ENCODE peak calls at places on chromosome 3, in ten cellular contexts. Z is heart right ventricle, U is A549, S is stomach, D is endodermal cell, E is sigmoid colon, M is hepatocyte, B is adrenal gland, R is left lung, T is upper lobe of right lung. O is an unnamed sample.

GRCh38 chr3:64368163-64369025 is 143.1 kb upstream of the PRICKLE2 start:
- DNase-seq in Z (no peak), U (no peak), S (no peak), D (no peak), E (no peak), M (peak; percentile 26), B (no peak), R (no peak), T (no peak), O (no peak)

GRCh38 chr3:194871864-194872668 is 186.4 kb downstream of the FAM43A start:
- DNase-seq in Z (no peak), U (no peak), S (no peak), D (peak; percentile 62), E (no peak), M (no peak), B (peak; percentile 69), R (peak; percentile 44), T (no peak), O (no peak)

GRCh38 chr3:20622304-20622703 is 436.3 kb upstream of the SGO1 start:
- DNase-seq in Z (no peak), U (no peak), S (no peak), D (no peak), E (no peak), M (no peak), B (no peak), R (no peak), T (no peak), O (no peak)

GRCh38 chr3:64936570-64936969 is 248.8 kb upstream of the ADAMTS9 start:
- DNase-seq in Z (no peak), U (no peak), S (no peak), D (no peak), E (no peak), M (no peak), B (no peak), R (no peak), T (no peak), O (no peak)

GRCh38 chr3:134463676-134464611 is 21.8 kb downstream of the ANAPC13 start:
- DNase-seq in Z (peak; percentile 73), U (no peak), S (no peak), D (peak; percentile 91), E (peak; percentile 94), M (peak; percentile 78), B (peak; percentile 30), R (peak; percentile 69), T (no peak), O (no peak)

GRCh38 chr3:48130321-48130881 is 57.8 kb downstream of the CDC25A start:
- DNase-seq in Z (peak; percentile 81), U (no peak), S (peak; percentile 29), D (no peak), E (peak; percentile 85), M (peak; percentile 60), B (peak; percentile 65), R (peak; percentile 79), T (peak; percentile 71), O (no peak)

GRCh38 chr3:121724130-121724529 is 25.4 kb downstream of the GOLGB1 start:
- DNase-seq in Z (no peak), U (no peak), S (no peak), D (no peak), E (no peak), M (no peak), B (no peak), R (no peak), T (no peak), O (no peak)

GRCh38 chr3:52310861-52311566 is 5.1 kb upstream of the DNAH1 start:
- DNase-seq in Z (no peak), U (no peak), S (no peak), D (no peak), E (no peak), M (no peak), B (no peak), R (no peak), T (no peak), O (no peak)

GRCh38 chr3:171980578-171981270 is 58.7 kb upstream of the FNDC3B start:
- DNase-seq in Z (no peak), U (no peak), S (no peak), D (no peak), E (no peak), M (no peak), B (no peak), R (no peak), T (no peak), O (no peak)

GRCh38 chr3:55686720-55687254 is 199.7 kb upstream of the WNT5A start:
- DNase-seq in Z (no peak), U (no peak), S (no peak), D (no peak), E (no peak), M (no peak), B (no peak), R (no peak), T (no peak), O (no peak)

GRCh38 chr3:16940769-16941683 is 56.3 kb downstream of the PLCL2 start:
- DNase-seq in Z (no peak), U (no peak), S (no peak), D (no peak), E (no peak), M (no peak), B (no peak), R (no peak), T (no peak), O (no peak)

GRCh38 chr3:156605686-156606605 is 51.0 kb upstream of the SSR3 start:
- DNase-seq in Z (peak; percentile 48), U (no peak), S (peak; percentile 31), D (peak; percentile 86), E (peak; percentile 71), M (peak; percentile 74), B (peak; percentile 27), R (peak; percentile 88), T (peak; percentile 90), O (no peak)

GRCh38 chr3:72427575-72427974 is 420.7 kb downstream of the SHQ1 start:
- DNase-seq in Z (no peak), U (no peak), S (no peak), D (no peak), E (no peak), M (no peak), B (no peak), R (no peak), T (no peak), O (no peak)

DNA sequence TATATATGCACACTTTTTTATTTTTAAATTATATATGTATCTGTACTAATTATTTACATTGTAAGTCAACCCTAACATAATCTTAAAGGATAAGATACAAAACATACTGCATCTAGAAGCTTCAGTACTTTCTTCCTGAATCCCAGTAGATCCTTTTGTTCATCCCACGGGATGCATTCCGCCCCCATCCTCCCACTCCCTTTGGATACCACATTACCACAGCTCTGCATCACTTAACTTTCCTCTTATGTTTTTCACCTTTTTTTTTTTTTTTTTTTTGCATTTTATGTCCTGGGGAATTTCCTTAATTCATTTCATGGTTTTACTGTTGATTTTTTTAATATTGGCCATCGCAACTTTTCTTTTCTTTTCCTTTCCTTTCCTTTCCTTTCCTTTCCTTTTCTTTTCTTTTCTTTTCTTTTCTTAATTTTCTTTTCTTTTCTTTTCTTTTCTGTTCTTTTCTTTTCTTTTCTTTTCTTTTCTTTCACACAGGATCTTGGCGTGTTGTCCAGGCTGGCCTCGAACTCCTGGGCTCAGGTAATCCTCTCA is 3.0 kb downstream of the OPA1 start:
- DNase-seq in Z (no peak), U (no peak), S (no peak), D (no peak), E (no peak), M (no peak), B (no peak), R (no peak), T (no peak), O (no peak)
- TF ChIP-seq CTCF in Z (no peak), U (no peak), S (no peak), D (no peak), E (no peak), M (no peak), B (no peak), R (no peak), T (no peak), O (no peak)

DNA sequence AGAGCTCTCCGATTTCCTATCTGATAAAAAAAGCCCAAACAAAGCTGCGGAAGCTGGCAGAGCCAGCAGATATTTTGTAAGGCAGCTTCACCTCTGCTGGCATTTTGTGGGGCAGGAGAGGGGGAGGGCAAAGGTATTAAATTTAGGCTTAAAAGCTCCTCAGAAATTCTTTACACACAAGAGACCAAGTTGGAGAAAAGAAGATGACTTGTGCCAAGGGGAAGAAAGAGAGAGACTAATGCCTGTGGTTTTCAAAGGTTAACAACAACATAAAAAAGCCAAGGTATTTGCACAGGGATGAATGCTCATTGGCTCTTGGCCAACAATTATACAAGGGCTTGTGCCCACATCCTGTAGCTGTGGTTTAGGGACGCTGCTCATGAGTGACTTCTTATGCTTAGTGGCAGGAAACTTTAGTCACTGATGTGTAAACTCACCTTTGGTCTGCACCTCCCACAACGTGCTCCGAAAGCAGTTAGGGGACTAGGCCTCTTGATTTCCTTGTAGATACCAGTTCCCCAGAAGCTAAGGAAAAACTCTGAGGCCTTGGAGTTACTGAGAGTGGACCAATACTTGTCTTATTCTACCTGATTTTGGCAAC is 152.9 kb downstream of the TPRG1 start:
- DNase-seq in Z (no peak), U (peak; percentile 62), S (peak; percentile 78), D (no peak), E (no peak), M (peak; percentile 88), B (no peak), R (peak; percentile 64), T (peak; percentile 60), O (peak; percentile 85)
- H3K27ac ChIP-seq in Z (no peak overlapping the region), U (peak overlapping the region; percentile 76), S (peak overlapping the region; percentile 77), D (no peak overlapping the region), E (no peak overlapping the region), M (peak overlapping the region; percentile 89), B (no peak overlapping the region), R (peak overlapping the region; percentile 63), T (peak overlapping the region; percentile 44), O (peak overlapping the region; percentile 67)

DNA sequence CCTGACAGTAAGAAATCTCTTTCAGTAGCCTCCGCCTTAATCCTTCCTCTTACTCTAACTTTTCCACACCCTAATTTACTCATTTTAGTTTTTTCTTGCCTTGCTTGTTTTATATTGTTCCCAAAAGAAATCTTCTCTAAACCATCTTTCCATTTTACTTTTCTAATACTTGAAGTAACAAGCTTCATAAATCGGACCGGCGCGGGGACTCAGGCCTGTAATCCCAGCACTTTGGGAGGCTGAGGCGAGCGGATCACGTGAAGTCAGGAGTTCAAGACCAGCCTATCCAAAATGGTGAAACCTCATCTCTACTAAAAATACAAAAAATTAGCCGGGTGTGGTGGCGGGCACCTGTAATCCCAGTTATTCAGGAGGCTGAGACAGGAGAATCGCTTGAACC is 17.3 kb downstream of the ZNF148 start:
- DNase-seq in Z (no peak), U (no peak), S (no peak), D (no peak), E (no peak), M (no peak), B (no peak), R (no peak), T (no peak), O (no peak)
- H3K4me3 ChIP-seq in Z (no peak overlapping the region), U (peak overlapping the region; percentile 66), S (peak overlapping the region; percentile 63), D (peak overlapping the region; percentile 55), E (peak overlapping the region; percentile 62), M (peak overlapping the region; percentile 11), B (peak overlapping the region; percentile 54), R (peak overlapping the region; percentile 47), T (peak overlapping the region; percentile 64), O (peak overlapping the region; percentile 36)

DNA sequence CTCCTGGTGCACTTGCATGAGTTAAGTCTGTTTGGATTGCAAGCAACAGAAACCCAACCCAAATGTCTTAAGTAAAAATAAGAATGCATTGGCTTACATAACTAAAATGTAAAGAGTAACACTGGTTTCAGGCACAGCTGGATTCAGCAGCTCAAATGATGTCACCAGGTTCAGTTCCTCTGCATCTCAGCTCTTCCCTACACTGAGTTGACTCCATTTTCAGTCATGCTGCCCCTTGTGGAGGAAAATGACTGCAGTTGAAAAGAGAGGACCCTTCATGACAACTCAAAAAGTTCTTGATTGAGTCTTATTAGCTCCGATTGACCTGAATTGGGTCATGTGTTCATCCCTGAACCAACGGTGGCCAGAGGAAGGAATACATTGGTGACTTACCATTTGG is 138.5 kb upstream of the ABI3BP start:
- DNase-seq in Z (no peak), U (no peak), S (no peak), D (no peak), E (no peak), M (no peak), B (no peak), R (no peak), T (no peak), O (no peak)
- TF ChIP-seq CTCF in Z (no peak), U (no peak), S (no peak), D (peak; percentile 50), E (no peak), M (no peak), B (no peak), R (no peak), T (no peak), O (no peak)

O was measured in RWPE2.